ENCODE peak calls at places on chromosomes 4 and X, in seven cellular contexts. M is K562, L is HCT116, G is HepG2, F is Panc1, X is GM12878, C is GM23338. K is an unnamed sample.

GRCh38 chrX:153739754-153740486 is 15.3 kb downstream of the ABCD1 start:
- ATAC-seq in M (no peak), L (no peak), G (no peak), F (peak; percentile 35), X (no peak), C (peak; percentile 34), K (no peak)

GRCh38 chrX:39893417-39894338 is 204.1 kb downstream of the BCOR start:
- ATAC-seq in M (no peak), L (no peak), G (no peak), F (no peak), X (peak; percentile 72), C (no peak), K (no peak)

GRCh38 chrX:46383006-46383405 is 162.2 kb downstream of the ZNF674 start:
- ATAC-seq in M (no peak), L (no peak), G (no peak), F (no peak), X (no peak), C (no peak), K (no peak)

GRCh38 chrX:73987166-73987565 is 316.8 kb upstream of the ZCCHC13 start:
- ATAC-seq in M (no peak), L (no peak), G (no peak), F (no peak), X (peak; percentile 75), C (no peak), K (no peak)

GRCh38 chr4:105137460-105137859 is 9.2 kb upstream of the TET2 start:
- ATAC-seq in M (no peak), L (no peak), G (no peak), F (no peak), X (no peak), C (no peak), K (no peak)

GRCh38 chr4:11098461-11098860 is 330.2 kb downstream of the HS3ST1 start:
- ATAC-seq in M (no peak), L (no peak), G (no peak), F (no peak), X (peak; percentile 56), C (no peak), K (no peak)

GRCh38 chr4:95528388-95528787 is 20.4 kb downstream of the UNC5C start:
- ATAC-seq in M (no peak), L (no peak), G (no peak), F (no peak), X (peak; percentile 50), C (no peak), K (no peak)

GRCh38 chrX:130071611-130072349 is 38.5 kb downstream of the ELF4 start:
- ATAC-seq in M (peak; percentile 95), L (no peak), G (peak; percentile 96), F (no peak), X (no peak), C (no peak), K (no peak)

GRCh38 chrX:129565046-129565649 is 25.1 kb downstream of the OCRL start:
- ATAC-seq in M (no peak), L (no peak), G (no peak), F (no peak), X (no peak), C (peak; percentile 94), K (no peak)

GRCh38 chrX:17038277-17038676 is 91.8 kb downstream of the REPS2 start:
- ATAC-seq in M (no peak), L (no peak), G (no peak), F (no peak), X (no peak), C (no peak), K (peak; percentile 65)

GRCh38 chr4:183659029-183659870 is at the start of the genes RWDD4 and TRAPPC11:
- ATAC-seq in M (peak; percentile 99), L (peak; percentile 99), G (peak; percentile 99), F (peak; percentile 100), X (peak; percentile 99), C (peak; percentile 99), K (peak; percentile 100)

GRCh38 chrX:37330642-37331041 is 18.5 kb upstream of the PRRG1 start:
- ATAC-seq in M (no peak), L (no peak), G (no peak), F (no peak), X (no peak), C (no peak), K (no peak)

GRCh38 chrX:131728295-131729145 is 184.6 kb downstream of the OR13H1 start:
- ATAC-seq in M (no peak), L (no peak), G (no peak), F (peak; percentile 96), X (peak; percentile 91), C (no peak), K (peak; percentile 89)

GRCh38 chrX:34379891-34380290 is 247.8 kb upstream of the FAM47A start:
- ATAC-seq in M (no peak), L (no peak), G (no peak), F (no peak), X (no peak), C (no peak), K (no peak)

GRCh38 chr4:74838746-74839370 is 44.5 kb upstream of the BTC start:
- ATAC-seq in M (no peak), L (no peak), G (no peak), F (no peak), X (no peak), C (no peak), K (no peak)

GRCh38 chr4:3234171-3235029 is 14.6 kb upstream of the MSANTD1 start:
- ATAC-seq in M (peak; percentile 26), L (no peak), G (no peak), F (no peak), X (no peak), C (no peak), K (no peak)

GRCh38 chrX:7926914-7927258 is 327 bp downstream of the PNPLA4 start:
- ATAC-seq in M (peak; percentile 80), L (no peak), G (no peak), F (peak; percentile 34), X (peak; percentile 79), C (no peak), K (no peak)

GRCh38 chrX:135544338-135544948 is 24.0 kb downstream of the INTS6L start:
- ATAC-seq in M (no peak), L (no peak), G (no peak), F (no peak), X (peak; percentile 83), C (no peak), K (no peak)

GRCh38 chr4:85929926-85930325 is 429.9 kb downstream of the MAPK10 start:
- ATAC-seq in M (no peak), L (no peak), G (peak; percentile 89), F (no peak), X (peak; percentile 46), C (peak; percentile 88), K (no peak)

GRCh38 chr4:124203613-124204284 is 508.8 kb downstream of the ANKRD50 start:
- ATAC-seq in M (no peak), L (no peak), G (no peak), F (peak; percentile 45), X (no peak), C (no peak), K (no peak)

GRCh38 chr4:98568896-98569663 is 89.3 kb downstream of the TSPAN5 start:
- ATAC-seq in M (no peak), L (no peak), G (no peak), F (no peak), X (no peak), C (no peak), K (no peak)

DNA sequence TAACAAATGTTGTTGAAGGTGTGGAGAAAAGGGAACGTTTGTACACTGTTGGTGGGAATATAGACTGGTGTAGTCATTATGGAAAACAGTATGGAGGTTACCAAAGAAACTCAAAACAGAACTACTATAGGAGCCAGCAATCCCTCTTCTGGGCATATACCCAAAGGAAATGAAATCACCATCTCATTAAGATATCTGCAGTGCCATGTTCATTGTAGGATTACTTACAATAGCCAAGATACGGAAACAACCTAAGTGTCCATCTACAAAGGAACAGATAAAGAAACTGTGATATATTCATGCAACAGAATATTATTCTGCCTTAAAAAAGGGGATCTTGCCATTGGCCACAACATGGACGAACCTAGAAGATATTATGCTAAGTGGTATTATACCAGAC is 22.2 kb downstream of the APBB2 start:
- ATAC-seq in M (no peak), L (no peak), G (no peak), F (no peak), X (no peak), C (no peak), K (no peak)
- TF ChIP-seq POLR2AphosphoS5 in M (no peak), L (no peak), G (no peak), F (no peak), X (no peak), C (no peak), K (no peak)

GRCh38 chrX:54182864-54183613 is at the start of gene FAM120C:
- ATAC-seq in M (peak; percentile 83), L (peak; percentile 72), G (peak; percentile 88), F (peak; percentile 83), X (peak; percentile 72), C (peak; percentile 65), K (peak; percentile 87)
- TF ChIP-seq POLR2AphosphoS5 in M (no peak), L (peak; percentile 41), G (peak; percentile 49), F (peak; percentile 36), X (peak; percentile 10), C (peak; percentile 66), K (peak; percentile 61)

GRCh38 chr4:189304179-189304578 is 636.5 kb upstream of the FRG1 start:
- ATAC-seq in M (no peak), L (no peak), G (no peak), F (no peak), X (no peak), C (no peak), K (no peak)

GRCh38 chr4:189305500-189305899 is 635.2 kb upstream of the FRG1 start:
- ATAC-seq in M (no peak), L (no peak), G (no peak), F (no peak), X (no peak), C (no peak), K (no peak)

GRCh38 chr4:189301692-189302091 is 639.0 kb upstream of the FRG1 start:
- ATAC-seq in M (no peak), L (no peak), G (no peak), F (no peak), X (no peak), C (no peak), K (no peak)

GRCh38 chr4:189302719-189303118 is 638.0 kb upstream of the FRG1 start:
- ATAC-seq in M (no peak), L (no peak), G (no peak), F (no peak), X (no peak), C (no peak), K (no peak)

DNA sequence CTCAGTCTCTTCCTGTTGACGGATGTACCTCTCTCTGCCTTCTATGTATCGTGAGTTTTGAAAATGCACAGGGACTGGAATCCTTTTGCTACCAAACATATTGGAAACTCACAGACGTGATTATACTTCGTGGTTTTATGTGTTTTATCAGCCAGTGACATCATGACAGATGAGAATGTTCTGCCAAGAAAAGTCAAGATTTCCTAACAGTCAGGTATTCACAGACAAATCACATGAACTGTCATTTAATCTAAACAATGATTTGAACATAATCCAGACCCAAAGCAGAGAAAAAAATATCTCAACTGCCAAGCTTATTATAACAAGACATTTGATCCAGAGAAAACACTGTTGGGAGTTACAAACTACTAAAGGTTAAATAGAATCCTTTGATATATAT is 635.9 kb upstream of the FRG1 start:
- ATAC-seq in M (no peak), L (no peak), G (no peak), F (no peak), X (no peak), C (no peak), K (no peak)
- TF ChIP-seq POLR2AphosphoS5 in M (no peak), L (no peak), G (no peak), F (no peak), X (no peak), C (no peak), K (peak; percentile 44)

DNA sequence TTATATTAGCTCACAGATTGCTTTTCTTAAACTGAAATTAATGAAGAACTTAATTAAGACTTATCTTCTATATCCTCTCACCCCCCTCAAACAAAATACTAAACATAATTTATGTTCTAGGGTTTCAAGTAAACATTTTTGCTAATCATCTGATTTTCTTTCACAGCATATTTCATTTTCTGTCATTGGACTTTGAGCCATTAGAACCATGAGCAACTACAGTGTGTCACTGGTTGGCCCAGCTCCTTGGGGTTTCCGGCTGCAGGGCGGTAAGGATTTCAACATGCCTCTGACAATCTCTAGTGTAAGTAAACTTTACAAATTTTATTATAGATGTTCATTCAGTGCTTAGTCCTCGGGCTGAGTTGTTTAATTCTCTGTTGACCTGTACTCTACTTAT is 3.3 kb downstream of the PDLIM5 start:
- ATAC-seq in M (no peak), L (no peak), G (no peak), F (no peak), X (no peak), C (no peak), K (no peak)
- TF ChIP-seq POLR2AphosphoS5 in M (peak; percentile 26), L (no peak), G (no peak), F (no peak), X (no peak), C (no peak), K (peak; percentile 71)